ENCODE peak calls at places on chromosomes 11 and 22, in five cellular contexts. One of them, this sample, is unnamed.

GRCh38 chr11:116507849-116508695 is 264.7 kb downstream of the BUD13 start:
- DNase-seq in AG04450: no peak
- DNase-seq in heart right ventricle: no peak
- DNase-seq in PC-9: no peak
- DNase-seq in transverse colon: no peak
- DNase-seq in this sample: no peak

GRCh38 chr11:86172894-86173293 is 71.7 kb upstream of the EED start:
- DNase-seq in PC-9: no peak
- DNase-seq in transverse colon: no peak
- DNase-seq in AG04450: no peak
- DNase-seq in heart right ventricle: no peak
- DNase-seq in this sample: no peak

GRCh38 chr11:16226245-16226644 is 130.1 kb downstream of the SOX6 start:
- DNase-seq in transverse colon: peak
- DNase-seq in heart right ventricle: peak
- DNase-seq in PC-9: peak
- DNase-seq in AG04450: no peak
- DNase-seq in this sample: peak

GRCh38 chr22:32698926-32699619 is 102.4 kb upstream of the TIMP3 start:
- DNase-seq in heart right ventricle: peak
- DNase-seq in PC-9: no peak
- DNase-seq in AG04450: no peak
- DNase-seq in transverse colon: peak
- DNase-seq in this sample: peak

GRCh38 chr11:62324738-62325556 is 12.3 kb upstream of the ASRGL1 start:
- DNase-seq in transverse colon: peak
- DNase-seq in heart right ventricle: peak
- DNase-seq in PC-9: peak
- DNase-seq in AG04450: no peak
- DNase-seq in this sample: peak

GRCh38 chr22:18109410-18110193 is 1.0 kb upstream of the TUBA8 start:
- DNase-seq in heart right ventricle: no peak
- DNase-seq in PC-9: no peak
- DNase-seq in transverse colon: no peak
- DNase-seq in AG04450: no peak
- DNase-seq in this sample: no peak

GRCh38 chr22:26417406-26417805 is 11.7 kb upstream of the ASPHD2 start:
- DNase-seq in heart right ventricle: no peak
- DNase-seq in PC-9: no peak
- DNase-seq in transverse colon: no peak
- DNase-seq in AG04450: no peak
- DNase-seq in this sample: no peak

GRCh38 chr11:2300290-2300935 is 1.3 kb downstream of the C11orf21 start:
- DNase-seq in transverse colon: no peak
- DNase-seq in AG04450: no peak
- DNase-seq in PC-9: no peak
- DNase-seq in heart right ventricle: no peak
- DNase-seq in this sample: peak

GRCh38 chr11:76077575-76078150 is 128.6 kb downstream of the WNT11 start:
- DNase-seq in AG04450: no peak
- DNase-seq in heart right ventricle: no peak
- DNase-seq in PC-9: no peak
- DNase-seq in transverse colon: no peak
- DNase-seq in this sample: no peak

GRCh38 chr11:78798567-78799170 is 224.0 kb upstream of the NARS2 start:
- DNase-seq in heart right ventricle: peak
- DNase-seq in PC-9: peak
- DNase-seq in transverse colon: peak
- DNase-seq in AG04450: no peak
- DNase-seq in this sample: peak

GRCh38 chr11:65867284-65868071 is 5.1 kb downstream of the EFEMP2 start:
- DNase-seq in transverse colon: no peak
- DNase-seq in PC-9: no peak
- DNase-seq in AG04450: no peak
- DNase-seq in heart right ventricle: no peak
- DNase-seq in this sample: no peak

GRCh38 chr22:45154383-45154782 is 9.3 kb upstream of the NUP50 start:
- DNase-seq in heart right ventricle: no peak
- DNase-seq in AG04450: no peak
- DNase-seq in transverse colon: no peak
- DNase-seq in PC-9: no peak
- DNase-seq in this sample: no peak

GRCh38 chr11:47130541-47130940 is 46.1 kb downstream of the ARFGAP2 start:
- DNase-seq in transverse colon: no peak
- DNase-seq in AG04450: no peak
- DNase-seq in PC-9: no peak
- DNase-seq in heart right ventricle: no peak
- DNase-seq in this sample: no peak

GRCh38 chr22:32338757-32339156 is 18.9 kb upstream of the RFPL3 start:
- DNase-seq in PC-9: no peak
- DNase-seq in heart right ventricle: no peak
- DNase-seq in AG04450: no peak
- DNase-seq in transverse colon: no peak
- DNase-seq in this sample: no peak

GRCh38 chr22:46936378-46936916 is 174.0 kb downstream of the TBC1D22A start:
- DNase-seq in heart right ventricle: no peak
- DNase-seq in AG04450: no peak
- DNase-seq in PC-9: no peak
- DNase-seq in transverse colon: no peak
- DNase-seq in this sample: peak

GRCh38 chr11:57493507-57494503 is 21.7 kb downstream of the SLC43A1 start:
- DNase-seq in heart right ventricle: peak
- DNase-seq in PC-9: peak
- DNase-seq in AG04450: no peak
- DNase-seq in transverse colon: peak
- DNase-seq in this sample: peak

GRCh38 chr11:36041988-36042606 is 98.2 kb downstream of the LDLRAD3 start:
- DNase-seq in PC-9: no peak
- DNase-seq in AG04450: no peak
- DNase-seq in heart right ventricle: no peak
- DNase-seq in transverse colon: no peak
- DNase-seq in this sample: no peak

GRCh38 chr22:31488988-31489617 is 539 bp downstream of the EIF4ENIF1 start:
- DNase-seq in heart right ventricle: peak
- DNase-seq in AG04450: no peak
- DNase-seq in transverse colon: peak
- DNase-seq in PC-9: peak
- DNase-seq in this sample: peak

GRCh38 chr22:17918840-17919239 is 105.5 kb downstream of the MICAL3 start:
- DNase-seq in heart right ventricle: no peak
- DNase-seq in PC-9: peak
- DNase-seq in AG04450: no peak
- DNase-seq in transverse colon: no peak
- DNase-seq in this sample: no peak

GRCh38 chr11:9771126-9771624 is 107.3 kb downstream of the SWAP70 start:
- DNase-seq in PC-9: no peak
- DNase-seq in AG04450: no peak
- DNase-seq in transverse colon: no peak
- DNase-seq in heart right ventricle: no peak
- DNase-seq in this sample: no peak
- H3K27ac ChIP-seq in PC-9: no peak
- H3K27ac ChIP-seq in AG04450: no peak
- H3K27ac ChIP-seq in transverse colon: no peak
- H3K27ac ChIP-seq in heart right ventricle: peak
- H3K27ac ChIP-seq in this sample: no peak

DNA sequence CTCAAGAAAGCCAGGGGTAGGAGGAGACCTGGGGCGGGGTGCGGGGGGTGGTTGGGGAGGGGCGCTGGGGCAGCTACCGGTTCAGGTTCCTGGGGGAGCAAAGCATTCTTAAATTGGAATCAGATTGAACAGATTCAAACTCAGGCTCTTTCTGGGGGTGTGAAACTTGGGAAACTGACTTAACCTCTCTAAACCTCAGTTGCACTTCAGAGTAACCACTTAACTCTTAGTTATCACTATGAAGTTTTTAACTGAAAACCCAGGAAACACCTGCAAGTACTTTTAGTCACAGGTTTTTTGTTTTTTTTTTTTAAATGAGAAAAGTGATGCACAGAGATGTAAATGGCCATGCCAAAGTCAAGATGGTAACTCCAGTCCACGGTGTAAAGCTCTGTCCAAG is 72.0 kb downstream of the RCN1 start:
- DNase-seq in transverse colon: no peak
- DNase-seq in PC-9: no peak
- DNase-seq in AG04450: no peak
- DNase-seq in heart right ventricle: no peak
- DNase-seq in this sample: no peak
- TF ChIP-seq CTCF in transverse colon: no peak
- TF ChIP-seq CTCF in PC-9: no peak
- TF ChIP-seq CTCF in AG04450: no peak
- TF ChIP-seq CTCF in heart right ventricle: no peak
- TF ChIP-seq CTCF in this sample: no peak

GRCh38 chr22:21012446-21013407 is 2.2 kb upstream of the P2RX6 start:
- DNase-seq in AG04450: no peak
- DNase-seq in transverse colon: no peak
- DNase-seq in heart right ventricle: no peak
- DNase-seq in PC-9: no peak
- DNase-seq in this sample: no peak

GRCh38 chr22:21015051-21016006 is at the start of gene P2RX6:
- DNase-seq in PC-9: peak
- DNase-seq in transverse colon: no peak
- DNase-seq in heart right ventricle: peak
- DNase-seq in AG04450: no peak
- DNase-seq in this sample: no peak

GRCh38 chr22:21016644-21017420 is 1.9 kb downstream of the P2RX6 start:
- DNase-seq in heart right ventricle: no peak
- DNase-seq in AG04450: no peak
- DNase-seq in PC-9: no peak
- DNase-seq in transverse colon: no peak
- DNase-seq in this sample: no peak

GRCh38 chr22:21013742-21014201 is 1.2 kb upstream of the P2RX6 start:
- DNase-seq in AG04450: no peak
- DNase-seq in heart right ventricle: no peak
- DNase-seq in PC-9: no peak
- DNase-seq in transverse colon: no peak
- DNase-seq in this sample: no peak

GRCh38 chr22:21014202-21015050 is 539 bp upstream of the P2RX6 start:
- DNase-seq in heart right ventricle: peak
- DNase-seq in PC-9: peak
- DNase-seq in transverse colon: peak
- DNase-seq in AG04450: peak
- DNase-seq in this sample: peak
- H3K4me3 ChIP-seq in heart right ventricle: peak
- H3K4me3 ChIP-seq in PC-9: peak
- H3K4me3 ChIP-seq in transverse colon: peak
- H3K4me3 ChIP-seq in AG04450: peak
- H3K4me3 ChIP-seq in this sample: peak

DNA sequence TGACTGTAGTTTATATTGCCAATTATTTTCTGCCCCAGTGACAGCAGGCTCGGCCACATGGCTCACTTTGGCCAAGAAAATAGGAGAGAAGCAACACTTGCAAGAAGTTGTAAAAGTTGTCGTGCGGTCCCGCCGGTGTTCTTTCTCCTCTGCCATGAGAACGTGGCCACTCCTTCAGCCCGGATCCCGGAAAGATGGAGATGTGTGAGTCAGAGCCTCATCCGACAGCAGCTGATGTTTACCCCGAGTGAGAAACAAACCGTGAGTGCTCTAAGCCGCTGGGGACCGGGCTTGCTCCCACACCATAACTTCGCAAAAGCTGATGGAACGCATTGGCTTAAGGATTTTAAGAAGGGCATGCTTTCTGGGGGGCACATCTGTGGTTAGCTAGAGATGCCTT is 157.0 kb downstream of the CACNA1I start:
- DNase-seq in heart right ventricle: no peak
- DNase-seq in AG04450: no peak
- DNase-seq in transverse colon: no peak
- DNase-seq in PC-9: no peak
- DNase-seq in this sample: no peak
- H3K27ac ChIP-seq in heart right ventricle: no peak
- H3K27ac ChIP-seq in AG04450: no peak
- H3K27ac ChIP-seq in transverse colon: no peak
- H3K27ac ChIP-seq in PC-9: no peak
- H3K27ac ChIP-seq in this sample: no peak

GRCh38 chr11:72616655-72617054 is 57.6 kb downstream of the PDE2A start:
- DNase-seq in PC-9: no peak
- DNase-seq in transverse colon: no peak
- DNase-seq in AG04450: no peak
- DNase-seq in heart right ventricle: no peak
- DNase-seq in this sample: no peak

GRCh38 chr11:72614381-72614780 is 59.8 kb downstream of the PDE2A start:
- DNase-seq in AG04450: no peak
- DNase-seq in PC-9: no peak
- DNase-seq in heart right ventricle: no peak
- DNase-seq in transverse colon: no peak
- DNase-seq in this sample: no peak

GRCh38 chr11:72615329-72615728 is 58.9 kb downstream of the PDE2A start:
- DNase-seq in transverse colon: no peak
- DNase-seq in heart right ventricle: no peak
- DNase-seq in AG04450: no peak
- DNase-seq in PC-9: no peak
- DNase-seq in this sample: no peak

GRCh38 chr11:72613450-72613849 is 60.8 kb downstream of the PDE2A start:
- DNase-seq in transverse colon: no peak
- DNase-seq in PC-9: no peak
- DNase-seq in heart right ventricle: no peak
- DNase-seq in AG04450: no peak
- DNase-seq in this sample: no peak

GRCh38 chr11:72613977-72614376 is 60.2 kb downstream of the PDE2A start:
- DNase-seq in PC-9: no peak
- DNase-seq in AG04450: no peak
- DNase-seq in transverse colon: peak
- DNase-seq in heart right ventricle: peak
- DNase-seq in this sample: peak
- TF ChIP-seq CTCF in PC-9: no peak
- TF ChIP-seq CTCF in AG04450: no peak
- TF ChIP-seq CTCF in transverse colon: no peak
- TF ChIP-seq CTCF in heart right ventricle: no peak
- TF ChIP-seq CTCF in this sample: no peak

This sample was measured in colonic mucosa.